ENCODE peak calls at places on chromosomes 13 and 19, in six cellular contexts. X is A549, C is IMR-90, T is HepG2, G is GM12878, H is K562. A is an unnamed sample.
A peak's percentile ranks its signal among the peaks of the same experiment; 100 is the strongest.

GRCh38 chr13:112941349-112941748 is 27.7 kb upstream of the MCF2L start:
- DNase-seq in X (no peak), C (no peak), T (no peak), G (no peak), H (no peak), A (no peak)

GRCh38 chr13:30194906-30195305 is 112.4 kb downstream of the KATNAL1 start:
- DNase-seq in X (no peak), C (no peak), T (no peak), G (no peak), H (no peak), A (no peak)

GRCh38 chr13:110330491-110331001 is 23.5 kb downstream of the COL4A2 start:
- DNase-seq in X (no peak), C (peak; percentile 83), T (no peak), G (no peak), H (no peak), A (no peak)

GRCh38 chr13:95677564-95678386 is 836 bp downstream of the DNAJC3 start:
- DNase-seq in X (peak; percentile 17), C (peak; percentile 23), T (no peak), G (no peak), H (no peak), A (peak; percentile 11)

GRCh38 chr13:101309014-101309619 is 107.2 kb downstream of the NALCN start:
- DNase-seq in X (no peak), C (peak; percentile 46), T (no peak), G (no peak), H (no peak), A (no peak)

GRCh38 chr13:46079770-46080169 is 25.1 kb downstream of the CPB2 start:
- DNase-seq in X (no peak), C (no peak), T (no peak), G (no peak), H (no peak), A (no peak)

GRCh38 chr19:15464394-15465385 is at the start of gene RASAL3:
- DNase-seq in X (no peak), C (no peak), T (no peak), G (peak; percentile 51), H (no peak), A (no peak)

GRCh38 chr13:113832631-113833030 is 31.2 kb downstream of the GAS6 start:
- DNase-seq in X (no peak), C (no peak), T (no peak), G (no peak), H (no peak), A (no peak)

GRCh38 chr19:57192064-57192395 is 730 bp downstream of the ZNF264 start:
- DNase-seq in X (peak; percentile 40), C (peak; percentile 4), T (no peak), G (no peak), H (no peak), A (no peak)

DNA sequence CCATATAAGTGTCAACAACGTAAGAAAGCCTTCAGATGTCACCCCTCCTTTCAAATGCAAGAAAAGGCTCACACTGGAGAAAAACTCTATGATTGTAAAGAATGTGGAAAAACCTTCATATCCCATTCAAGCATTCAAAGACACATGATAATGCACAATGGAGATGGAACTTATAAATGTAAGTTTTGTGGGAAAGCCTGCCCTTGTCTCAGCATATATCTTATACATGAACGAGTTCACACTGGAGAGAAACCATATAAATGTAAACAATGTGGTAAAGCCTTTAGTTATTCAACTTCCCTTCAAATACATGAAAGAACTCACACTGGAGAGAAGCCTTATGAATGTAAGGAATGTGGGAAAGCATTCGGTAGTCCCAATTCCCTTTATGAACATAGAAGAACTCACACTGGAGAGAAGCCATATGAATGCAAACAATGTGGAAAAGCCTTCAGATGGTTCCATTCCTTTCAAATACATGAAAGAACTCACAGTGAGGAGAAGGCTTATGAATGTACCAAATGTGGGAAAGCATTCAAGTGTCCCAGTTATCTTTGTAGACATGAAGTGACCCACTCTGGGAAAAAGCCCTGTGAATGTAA is 11.1 kb downstream of the ZNF844 start:
- DNase-seq in X (no peak), C (no peak), T (no peak), G (no peak), H (no peak), A (no peak)
- TF ChIP-seq BHLHE40 in X (no peak), C (no peak), T (no peak), G (no peak), H (no peak), A (no peak)

GRCh38 chr19:11252665-11253355 is 9.5 kb downstream of the DOCK6 start:
- DNase-seq in X (no peak), C (no peak), T (no peak), G (no peak), H (no peak), A (no peak)

GRCh38 chr19:11251650-11252314 is 10.5 kb downstream of the DOCK6 start:
- DNase-seq in X (no peak), C (no peak), T (no peak), G (no peak), H (no peak), A (no peak)

GRCh38 chr19:11254662-11255061 is 7.7 kb downstream of the DOCK6 start:
- DNase-seq in X (no peak), C (no peak), T (no peak), G (no peak), H (no peak), A (no peak)

GRCh38 chr19:11257827-11258380 is 4.4 kb downstream of the DOCK6 start:
- DNase-seq in X (no peak), C (no peak), T (no peak), G (no peak), H (no peak), A (no peak)

DNA sequence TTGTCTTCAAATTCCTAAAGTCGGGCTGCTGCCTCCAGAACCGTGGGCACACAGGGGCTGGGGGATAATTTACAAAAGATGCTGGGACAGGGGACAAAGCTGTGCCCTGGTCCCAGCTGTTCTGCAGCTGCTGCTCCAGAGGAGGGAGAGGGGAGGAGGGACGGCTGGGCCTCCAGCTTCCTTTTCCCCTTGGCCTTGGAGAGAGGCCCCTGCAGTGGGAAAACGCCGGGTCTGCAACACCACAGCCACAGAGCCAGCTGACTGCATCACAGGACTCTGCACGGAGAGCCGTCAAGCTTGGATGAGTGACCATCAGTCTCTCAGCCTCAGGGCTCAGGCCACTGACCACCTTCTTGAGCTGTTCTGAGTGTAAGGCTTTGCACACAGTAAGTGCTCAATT is 6.1 kb downstream of the DOCK6 start:
- DNase-seq in X (no peak), C (peak; percentile 33), T (no peak), G (no peak), H (no peak), A (no peak)
- TF ChIP-seq BHLHE40 in X (no peak), C (no peak), T (no peak), G (no peak), H (no peak), A (no peak)

DNA sequence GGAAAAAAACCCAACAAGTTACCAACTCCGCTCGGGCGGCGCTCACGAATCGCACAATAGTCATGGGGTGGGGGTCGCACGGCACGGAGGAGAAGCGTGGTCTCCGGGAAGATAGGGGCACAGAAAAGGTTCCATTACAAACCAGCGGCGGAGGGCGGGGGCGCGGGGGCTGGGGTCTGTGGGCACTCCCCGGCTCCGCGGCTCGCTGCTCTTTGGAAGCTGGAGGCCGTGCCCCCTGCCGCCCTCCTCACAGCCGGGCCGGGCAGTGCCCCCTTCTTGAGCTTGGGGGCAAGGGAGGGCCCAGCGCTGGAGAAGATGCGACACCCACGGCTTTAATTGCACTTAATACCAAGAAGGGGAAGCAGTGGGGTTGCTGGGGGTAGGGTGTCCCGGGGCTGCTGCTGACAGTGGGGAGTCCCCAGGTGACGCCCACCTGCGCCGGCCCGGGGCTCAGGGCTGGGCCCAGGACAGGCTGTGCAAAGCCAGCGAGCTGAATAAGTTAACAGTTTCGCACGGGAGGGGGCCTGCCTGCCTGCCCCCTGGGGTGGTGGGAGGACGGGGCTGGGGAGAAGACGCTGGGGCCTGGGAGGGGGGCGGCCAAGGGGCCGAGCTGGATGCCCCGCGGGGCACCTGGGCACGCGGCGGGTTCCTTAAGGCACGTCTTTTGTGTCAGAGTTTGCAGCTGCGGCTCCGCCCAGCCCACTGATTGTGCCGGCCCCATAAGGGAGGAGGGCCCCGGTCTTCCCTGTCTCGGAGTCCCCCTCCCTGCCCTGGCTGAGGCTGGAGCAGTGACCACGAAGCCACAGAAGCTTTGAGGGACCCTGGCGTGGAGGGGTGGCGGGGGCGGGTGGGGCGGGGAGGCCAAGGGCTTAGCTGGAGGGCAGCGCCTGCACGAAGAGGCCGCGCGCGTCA is 9.8 kb downstream of the DCAF15 start:
- DNase-seq in X (no peak), C (peak; percentile 13), T (no peak), G (no peak), H (peak; percentile 38), A (no peak)
- TF ChIP-seq BHLHE40 in X (no peak), C (no peak), T (no peak), G (no peak), H (no peak), A (no peak)

GRCh38 chr19:40744554-40745401 is 5.5 kb downstream of the ACTMAP start:
- DNase-seq in X (no peak), C (no peak), T (peak; percentile 21), G (no peak), H (peak; percentile 42), A (no peak)
- TF ChIP-seq BHLHE40 in X (no peak), C (no peak), T (no peak), G (no peak), H (no peak), A (no peak)

GRCh38 chr13:37492741-37493514 is 105.6 kb downstream of the POSTN start:
- DNase-seq in X (no peak), C (peak; percentile 90), T (no peak), G (no peak), H (no peak), A (no peak)
- TF ChIP-seq BHLHE40 in X (no peak), C (no peak), T (no peak), G (no peak), H (no peak), A (no peak)